ENCODE peak calls at places on chromosomes 4 and X, in four cellular contexts. S is K562, L is IMR-90, D is GM12878. E is an unnamed sample.

GRCh38 chrX:68830486-68831404 is 1.9 kb downstream of the EFNB1 start:
- DNase-seq in D (no peak), S (no peak), L (no peak), E (no peak)

GRCh38 chrX:130714665-130715064 is 188.3 kb downstream of the ENOX2 start:
- DNase-seq in L (no peak), S (no peak), D (no peak), E (no peak)

GRCh38 chr4:152620218-152620617 is 59.6 kb downstream of the TMEM154 start:
- DNase-seq in D (no peak), S (no peak), L (no peak), E (no peak)

GRCh38 chrX:118726887-118727685 is at the start of gene IL13RA1:
- DNase-seq in D (no peak), L (peak; percentile 76), S (peak; percentile 88), E (peak; percentile 86)

GRCh38 chrX:10381218-10381617 is 224.4 kb downstream of the CLCN4 start:
- DNase-seq in S (no peak), L (no peak), D (no peak), E (no peak)

GRCh38 chrX:35340451-35340850 is 397.9 kb downstream of the FAM47B start:
- DNase-seq in D (no peak), L (no peak), S (no peak), E (no peak)

GRCh38 chr4:122117743-122118142 is 34.4 kb upstream of the BLTP1 start:
- DNase-seq in D (no peak), L (peak; percentile 32), S (no peak), E (no peak)

GRCh38 chrX:53288173-53288572 is 6.8 kb upstream of the IQSEC2 start:
- DNase-seq in L (no peak), S (peak; percentile 65), D (no peak), E (no peak)

GRCh38 chr4:54400802-54401201 is 171.7 kb downstream of the PDGFRA start:
- DNase-seq in S (no peak), D (no peak), L (peak; percentile 80), E (peak; percentile 85)

GRCh38 chr4:86927843-86928395 is 6.9 kb upstream of the AFF1 start:
- DNase-seq in D (no peak), S (no peak), L (peak; percentile 99), E (peak; percentile 43)

GRCh38 chr4:124199755-124200154 is 512.8 kb downstream of the ANKRD50 start:
- DNase-seq in S (no peak), D (no peak), L (peak; percentile 66), E (peak; percentile 89)

GRCh38 chr4:81845273-81845672 is 373.6 kb upstream of the RASGEF1B start:
- DNase-seq in S (no peak), D (no peak), L (no peak), E (no peak)

GRCh38 chr4:136931771-136932170 is 600.5 kb downstream of the PCDH18 start:
- DNase-seq in D (no peak), S (no peak), L (no peak), E (no peak)

GRCh38 chr4:107379054-107379869 is 340.8 kb downstream of the PAPSS1 start:
- DNase-seq in L (peak; percentile 47), S (no peak), D (no peak), E (peak; percentile 11)

GRCh38 chrX:66328950-66329596 is 165.0 kb downstream of the HEPH start:
- DNase-seq in L (no peak), D (no peak), S (no peak), E (no peak)

GRCh38 chr4:1862055-1862911 is 6.3 kb upstream of the LETM1 start:
- DNase-seq in S (peak; percentile 67), D (no peak), L (no peak), E (no peak)
- TF ChIP-seq FOS in S (no peak), D (no peak), L (no peak), E (no peak)

GRCh38 chr4:15765306-15765705 is 12.8 kb upstream of the CD38 start:
- DNase-seq in S (no peak), D (no peak), L (no peak), E (no peak)

GRCh38 chr4:15769202-15769601 is 8.9 kb upstream of the CD38 start:
- DNase-seq in L (no peak), D (no peak), S (no peak), E (no peak)

GRCh38 chr4:15771419-15772058 is 6.6 kb upstream of the CD38 start:
- DNase-seq in S (no peak), D (peak; percentile 65), L (no peak), E (no peak)

GRCh38 chr4:15766821-15767220 is 11.3 kb upstream of the CD38 start:
- DNase-seq in D (no peak), L (no peak), S (no peak), E (no peak)

GRCh38 chr4:15765910-15766703 is 12.0 kb upstream of the CD38 start:
- DNase-seq in S (no peak), D (no peak), L (no peak), E (no peak)
- H3K4me1 ChIP-seq in S (no peaks in the 10 kb centered on the region), D (peaks cover 25% of the 10 kb centered on the region), L (no peaks in the 10 kb centered on the region), E (no peaks in the 10 kb centered on the region)

GRCh38 chr4:118816538-118817177 is 19.3 kb downstream of the SEC24D start:
- DNase-seq in D (no peak), S (no peak), L (peak; percentile 75), E (peak; percentile 63)
- TF ChIP-seq FOS in D (no peak), S (no peak), L (no peak), E (peak; percentile 58)

GRCh38 chrX:107739541-107739940 is 36.0 kb downstream of the TSC22D3 start:
- DNase-seq in S (no peak), L (no peak), D (no peak), E (no peak)

GRCh38 chrX:107736781-107737531 is 38.6 kb downstream of the TSC22D3 start:
- DNase-seq in D (no peak), L (no peak), S (no peak), E (peak; percentile 59)

GRCh38 chrX:107741318-107741813 is 34.2 kb downstream of the TSC22D3 start:
- DNase-seq in L (no peak), S (no peak), D (no peak), E (no peak)

GRCh38 chrX:107738272-107738671 is 37.3 kb downstream of the TSC22D3 start:
- DNase-seq in S (no peak), L (no peak), D (no peak), E (no peak)

GRCh38 chrX:107738768-107739167 is 36.8 kb downstream of the TSC22D3 start:
- DNase-seq in D (no peak), S (no peak), L (no peak), E (no peak)
- H3K4me1 ChIP-seq in D (peaks cover 6% of the 10 kb centered on the region), S (peaks cover 12% of the 10 kb centered on the region), L (peaks cover 3% of the 10 kb centered on the region), E (peaks cover 14% of the 10 kb centered on the region)

GRCh38 chr4:143354990-143355389 is 18.3 kb downstream of the GAB1 start:
- DNase-seq in L (no peak), D (no peak), S (no peak), E (peak; percentile 58)
- TF ChIP-seq FOS in L (no peak), D (no peak), S (no peak), E (no peak)

DNA sequence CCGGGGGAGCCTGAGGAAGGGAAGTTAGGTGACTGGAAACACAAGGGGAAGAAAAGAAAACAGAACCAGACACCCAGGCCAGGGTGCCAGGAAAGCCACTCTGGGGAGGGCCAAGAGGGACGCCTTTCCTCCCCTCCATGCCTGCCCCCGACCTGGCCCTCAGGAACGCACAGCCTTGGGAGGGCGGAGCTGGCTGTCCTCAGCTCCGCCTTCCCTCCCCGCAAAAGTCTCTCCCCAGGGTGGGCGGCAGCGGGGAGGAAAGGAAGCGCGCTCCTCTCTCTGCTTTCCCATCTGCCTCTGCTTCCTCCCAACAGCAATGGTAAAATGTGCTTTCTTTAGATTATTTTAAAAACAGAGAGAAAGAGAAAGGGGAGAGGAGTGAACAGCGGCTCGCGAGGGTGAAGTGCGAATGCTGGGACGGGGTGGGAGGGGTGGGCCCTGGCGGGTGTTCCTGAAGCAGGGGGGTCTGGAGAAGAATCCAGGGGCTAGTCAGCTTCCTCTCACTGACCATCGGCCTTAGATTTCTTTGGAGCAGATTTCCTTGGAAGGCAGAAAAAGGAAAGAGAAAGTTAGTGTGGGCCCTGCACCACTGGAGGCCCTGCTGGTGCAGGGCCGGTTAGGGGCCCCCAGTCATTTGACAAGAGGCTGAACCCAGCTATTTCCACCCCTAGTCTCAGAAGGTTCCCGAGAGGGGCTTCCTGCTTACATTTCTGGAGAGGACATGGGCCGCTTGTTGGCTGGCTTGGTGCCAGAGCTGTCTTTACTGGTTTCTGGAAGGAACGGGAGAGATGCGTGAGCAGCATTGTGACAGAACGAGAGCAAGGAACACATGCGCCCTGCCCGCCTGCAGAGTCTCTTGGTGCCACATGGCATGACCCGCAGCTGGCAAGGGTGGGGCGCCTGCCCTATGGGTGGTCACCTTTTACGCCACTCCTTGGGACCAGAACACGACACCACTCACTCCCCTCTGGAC is 4.7 kb upstream of the RENBP start:
- DNase-seq in L (no peak), D (no peak), S (no peak), E (peak; percentile 34)
- H3K4me1 ChIP-seq in L (peaks cover 4% of the 10 kb centered on the region), D (no peaks in the 10 kb centered on the region), S (peaks cover 4% of the 10 kb centered on the region), E (peaks cover 31% of the 10 kb centered on the region)